ENCODE peak calls at places on chromosomes 6 and 20, in six cellular contexts. E is brain pericyte, P is NCI-H460, F is WTC11, L is cardiac muscle cell, J is upper lobe of right lung. S is an unnamed sample.

GRCh38 chr6:56842602-56843475 is 112.1 kb upstream of the BEND6 start:
- DNase-seq in E (no peak), P (no peak), F (peak), L (peak), J (peak), S (no peak)

GRCh38 chr6:125018136-125018535 is 55.9 kb downstream of the RNF217 start:
- DNase-seq in E (no peak), P (no peak), F (no peak), L (no peak), J (no peak), S (no peak)

GRCh38 chr20:46293084-46293483 is 15.2 kb downstream of the CDH22 start:
- DNase-seq in E (no peak), P (peak), F (no peak), L (peak), J (no peak), S (no peak)

GRCh38 chr6:76435174-76435573 is 362.7 kb upstream of the IMPG1 start:
- DNase-seq in E (no peak), P (no peak), F (no peak), L (no peak), J (no peak), S (no peak)

GRCh38 chr6:34177181-34177591 is 31.3 kb upstream of the GRM4 start:
- DNase-seq in E (no peak), P (no peak), F (no peak), L (no peak), J (peak), S (no peak)

GRCh38 chr6:15948930-15949900 is 179.7 kb upstream of the MYLIP start:
- DNase-seq in E (no peak), P (no peak), F (no peak), L (peak), J (peak), S (no peak)

GRCh38 chr6:52993461-52993860 is 1.6 kb downstream of the GSTA4 start:
- DNase-seq in E (no peak), P (no peak), F (no peak), L (no peak), J (no peak), S (no peak)

GRCh38 chr6:29884261-29884660 is 56.6 kb downstream of the HLA-G start:
- DNase-seq in E (no peak), P (no peak), F (no peak), L (no peak), J (no peak), S (no peak)

GRCh38 chr6:100202417-100203194 is 208.6 kb upstream of the MCHR2 start:
- DNase-seq in E (peak), P (peak), F (no peak), L (no peak), J (no peak), S (no peak)

GRCh38 chr20:48823960-48824497 is 3.8 kb downstream of the PREX1 start:
- DNase-seq in E (no peak), P (no peak), F (no peak), L (no peak), J (no peak), S (no peak)

GRCh38 chr6:156949376-156949775 is 172.2 kb downstream of the ARID1B start:
- DNase-seq in E (no peak), P (no peak), F (no peak), L (no peak), J (no peak), S (no peak)

GRCh38 chr6:1377526-1378223 is 11.7 kb upstream of the FOXF2 start:
- DNase-seq in E (no peak), P (no peak), F (no peak), L (no peak), J (no peak), S (no peak)

GRCh38 chr6:35082733-35083403 is 58.3 kb downstream of the TCP11 start:
- DNase-seq in E (no peak), P (no peak), F (no peak), L (no peak), J (peak), S (no peak)

GRCh38 chr6:75934643-75935472 is 137.6 kb downstream of the IMPG1 start:
- DNase-seq in E (peak), P (peak), F (peak), L (peak), J (no peak), S (no peak)

GRCh38 chr20:13492001-13492480 is 146.7 kb downstream of the TASP1 start:
- DNase-seq in E (no peak), P (no peak), F (peak), L (peak), J (no peak), S (no peak)

GRCh38 chr6:159042003-159042823 is 2.6 kb downstream of the TAGAP start:
- DNase-seq in E (no peak), P (peak), F (peak), L (peak), J (peak), S (peak)

GRCh38 chr6:170149681-170150589 is 140.9 kb downstream of the DLL1 start:
- DNase-seq in E (no peak), P (no peak), F (no peak), L (no peak), J (no peak), S (no peak)

GRCh38 chr6:119881416-119881815 is 531.9 kb upstream of the MAN1A1 start:
- DNase-seq in E (no peak), P (no peak), F (no peak), L (no peak), J (no peak), S (no peak)

GRCh38 chr20:17619351-17620093 is 49.6 kb downstream of the DSTN start:
- DNase-seq in E (no peak), P (no peak), F (peak), L (peak), J (peak), S (peak)

GRCh38 chr6:106804238-106805016 is 170.1 kb downstream of the CD24 start:
- DNase-seq in E (no peak), P (no peak), F (peak), L (peak), J (no peak), S (no peak)

GRCh38 chr6:155645328-155645727 is 189.7 kb upstream of the NOX3 start:
- DNase-seq in E (no peak), P (no peak), F (no peak), L (no peak), J (no peak), S (no peak)

GRCh38 chr6:155022726-155023125 is 27.6 kb downstream of the TIAM2 start:
- DNase-seq in E (no peak), P (no peak), F (no peak), L (no peak), J (no peak), S (no peak)

GRCh38 chr6:163841733-163842132 is 427.2 kb downstream of the QKI start:
- DNase-seq in E (no peak), P (no peak), F (no peak), L (no peak), J (no peak), S (no peak)

GRCh38 chr6:39425346-39426056 is 103.0 kb upstream of the KCNK16 start:
- DNase-seq in E (no peak), P (no peak), F (no peak), L (no peak), J (no peak), S (no peak)

GRCh38 chr6:125904871-125905270 is 51.7 kb upstream of the HINT3 start:
- DNase-seq in E (no peak), P (no peak), F (no peak), L (no peak), J (no peak), S (no peak)

GRCh38 chr20:54184920-54185626 is 11.3 kb upstream of the CYP24A1 start:
- DNase-seq in E (no peak), P (no peak), F (no peak), L (no peak), J (no peak), S (no peak)

GRCh38 chr6:27188885-27189418 is 58.5 kb upstream of the PRSS16 start:
- DNase-seq in E (peak), P (peak), F (peak), L (peak), J (no peak), S (peak)

GRCh38 chr6:156955494-156956183 is 178.5 kb downstream of the ARID1B start:
- DNase-seq in E (no peak), P (no peak), F (no peak), L (no peak), J (no peak), S (no peak)

GRCh38 chr6:13604546-13605416 is 10.4 kb upstream of the NOL7 start:
- DNase-seq in E (no peak), P (no peak), F (no peak), L (no peak), J (no peak), S (no peak)